ENCODE peak calls at places on chromosomes 4 and X, in five cellular contexts. T is HFF-Myc, P is HL-60, C is left lung, W is upper lobe of left lung. R is an unnamed sample.

GRCh38 chr4:11228575-11228974 is 200.1 kb downstream of the HS3ST1 start:
- DNase-seq in T (no peak), P (no peak), C (no peak), W (no peak), R (no peak)

GRCh38 chr4:166957451-166957850 is 276.8 kb downstream of the SPOCK3 start:
- DNase-seq in T (no peak), P (no peak), C (no peak), W (no peak), R (no peak)

GRCh38 chr4:3317656-3318211 is 24.9 kb downstream of the RGS12 start:
- DNase-seq in T (no peak), P (no peak), C (no peak), W (no peak), R (peak)

GRCh38 chr4:74033721-74034120 is 4.8 kb downstream of the CXCL3 start:
- DNase-seq in T (no peak), P (peak), C (no peak), W (no peak), R (no peak)

GRCh38 chr4:6446538-6447451 is 25.6 kb downstream of the PPP2R2C start:
- DNase-seq in T (no peak), P (no peak), C (no peak), W (no peak), R (no peak)

GRCh38 chrX:110282922-110283321 is 35.0 kb downstream of the AMMECR1 start:
- DNase-seq in T (peak), P (no peak), C (no peak), W (no peak), R (no peak)

GRCh38 chr4:46698891-46699290 is 210.2 kb downstream of the COX7B2 start:
- DNase-seq in T (no peak), P (no peak), C (no peak), W (no peak), R (no peak)

GRCh38 chrX:71253253-71254091 is 468 bp downstream of the ZMYM3 start:
- DNase-seq in T (no peak), P (no peak), C (no peak), W (no peak), R (no peak)

GRCh38 chr4:127783026-127783769 is 1.1 kb downstream of the HSPA4L start:
- DNase-seq in T (peak), P (peak), C (peak), W (peak), R (no peak)

GRCh38 chrX:105460366-105460765 is 239.9 kb upstream of the TEX13A start:
- DNase-seq in T (no peak), P (no peak), C (no peak), W (no peak), R (no peak)

GRCh38 chrX:51614353-51614752 is 4.4 kb downstream of the CENPVL3 start:
- DNase-seq in T (no peak), P (no peak), C (no peak), W (no peak), R (no peak)

GRCh38 chr4:54976682-54977081 is 148.7 kb downstream of the KDR start:
- DNase-seq in T (no peak), P (no peak), C (no peak), W (no peak), R (no peak)

GRCh38 chr4:4422856-4423485 is 36.1 kb downstream of the NSG1 start:
- DNase-seq in T (no peak), P (no peak), C (no peak), W (no peak), R (peak)

GRCh38 chr4:7304436-7304835 is 112.1 kb downstream of the SORCS2 start:
- DNase-seq in T (no peak), P (no peak), C (no peak), W (no peak), R (no peak)

GRCh38 chr4:89295415-89295927 is 12.1 kb downstream of the GPRIN3 start:
- DNase-seq in T (no peak), P (no peak), C (no peak), W (no peak), R (no peak)

GRCh38 chrX:69065451-69065850 is 99.8 kb downstream of the PJA1 start:
- DNase-seq in T (no peak), P (no peak), C (no peak), W (peak), R (peak)

GRCh38 chr4:139866270-139866962 is 200.8 kb downstream of the MGST2 start:
- DNase-seq in T (no peak), P (no peak), C (no peak), W (no peak), R (no peak)

GRCh38 chr4:74906771-74907170 is 26.1 kb upstream of the PARM1 start:
- DNase-seq in T (no peak), P (no peak), C (no peak), W (no peak), R (no peak)

GRCh38 chrX:134990475-134991473 is at the start of gene SMIM10:
- DNase-seq in T (no peak), P (peak), C (peak), W (peak), R (peak)

GRCh38 chrX:119477812-119478232 is 9.6 kb downstream of the SLC25A5 start:
- DNase-seq in T (no peak), P (peak), C (no peak), W (peak), R (no peak)

GRCh38 chr4:151600432-151600831 is 160.4 kb downstream of the GATB start:
- DNase-seq in T (no peak), P (no peak), C (no peak), W (no peak), R (no peak)

GRCh38 chr4:139986621-139987510 is 167.1 kb downstream of the MAML3 start:
- DNase-seq in T (no peak), P (no peak), C (no peak), W (no peak), R (no peak)

GRCh38 chrX:22325091-22325490 is 52.4 kb downstream of the CBLL2 start:
- DNase-seq in T (no peak), P (no peak), C (no peak), W (no peak), R (no peak)

GRCh38 chr4:2689114-2689513 is 67.0 kb downstream of the TNIP2 start:
- DNase-seq in T (peak), P (no peak), C (no peak), W (no peak), R (no peak)

GRCh38 chrX:134542485-134542884 is 82.5 kb downstream of the HPRT1 start:
- DNase-seq in T (no peak), P (no peak), C (no peak), W (no peak), R (no peak)

GRCh38 chrX:129876734-129877395 is 29.1 kb upstream of the UTP14A start:
- DNase-seq in T (peak), P (no peak), C (no peak), W (peak), R (no peak)

GRCh38 chr4:78749972-78750727 is 26.0 kb upstream of the BMP2K start:
- DNase-seq in T (no peak), P (no peak), C (no peak), W (no peak), R (no peak)

GRCh38 chr4:95045429-95045828 is 287.7 kb downstream of the BMPR1B start:
- DNase-seq in T (no peak), P (no peak), C (no peak), W (no peak), R (no peak)

GRCh38 chr4:143140696-143141095 is 44.0 kb upstream of the USP38 start:
- DNase-seq in T (no peak), P (no peak), C (no peak), W (no peak), R (no peak)

GRCh38 chr4:76733380-76733779 is 164.6 kb downstream of the SOWAHB start:
- DNase-seq in T (no peak), P (no peak), C (no peak), W (no peak), R (no peak)
- TF ChIP-seq CTCF in T (peak), P (no peak), C (no peak), W (no peak), R (peak)

GRCh38 chrX:48021026-48021900 is 14.5 kb downstream of the SPACA5 start:
- DNase-seq in T (peak), P (no peak), C (peak), W (peak), R (peak)

GRCh38 chrX:48022100-48022499 is 15.3 kb downstream of the SPACA5 start:
- DNase-seq in T (no peak), P (no peak), C (no peak), W (no peak), R (no peak)

GRCh38 chrX:48028091-48028490 is 21.3 kb downstream of the SPACA5 start:
- DNase-seq in T (no peak), P (no peak), C (no peak), W (no peak), R (no peak)

GRCh38 chrX:48022740-48023139 is 16.0 kb downstream of the SPACA5 start:
- DNase-seq in T (no peak), P (no peak), C (no peak), W (no peak), R (no peak)

DNA sequence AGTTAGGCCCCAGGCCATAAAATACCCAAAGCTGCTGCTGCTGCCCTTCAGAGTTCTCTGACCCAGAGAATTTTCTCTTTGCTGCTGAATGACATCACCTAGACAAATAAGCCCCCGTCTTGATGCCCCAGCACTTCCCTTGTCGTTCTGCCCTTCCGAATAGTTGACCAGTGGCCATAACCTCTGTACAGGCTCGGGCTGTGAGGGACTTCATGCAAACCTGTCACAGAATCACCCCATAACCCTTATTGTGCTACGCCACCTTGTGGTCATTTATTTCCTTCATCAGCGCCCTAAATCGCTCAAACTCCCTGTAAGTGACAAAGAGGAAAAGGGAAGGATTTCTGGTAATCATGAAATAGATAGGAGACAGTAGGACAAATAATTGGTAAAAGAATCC is 18.8 kb downstream of the SPACA5 start:
- DNase-seq in T (peak), P (no peak), C (no peak), W (peak), R (no peak)
- TF ChIP-seq CTCF in T (peak), P (no peak), C (peak), W (peak), R (peak)

GRCh38 chr4:91087743-91088142 is 960.5 kb downstream of the CCSER1 start:
- DNase-seq in T (no peak), P (no peak), C (no peak), W (no peak), R (no peak)

GRCh38 chr4:91089194-91089593 is 962.0 kb downstream of the CCSER1 start:
- DNase-seq in T (no peak), P (no peak), C (no peak), W (no peak), R (no peak)

GRCh38 chr4:91092398-91092955 is 965.3 kb downstream of the CCSER1 start:
- DNase-seq in T (no peak), P (no peak), C (no peak), W (peak), R (no peak)
- TF ChIP-seq CTCF in T (no peak), P (no peak), C (no peak), W (no peak), R (peak)

GRCh38 chr4:145618912-145619638 is at the start of gene MMAA:
- DNase-seq in T (peak), P (peak), C (peak), W (peak), R (peak)

GRCh38 chr4:145614235-145614615 is 5.0 kb upstream of the MMAA start:
- DNase-seq in T (no peak), P (no peak), C (no peak), W (no peak), R (no peak)

GRCh38 chr4:145623831-145624230 is 4.6 kb downstream of the MMAA start:
- DNase-seq in T (no peak), P (no peak), C (no peak), W (no peak), R (no peak)

GRCh38 chr4:145618210-145618911 is 824 bp upstream of the MMAA start:
- DNase-seq in T (no peak), P (no peak), C (no peak), W (no peak), R (no peak)

DNA sequence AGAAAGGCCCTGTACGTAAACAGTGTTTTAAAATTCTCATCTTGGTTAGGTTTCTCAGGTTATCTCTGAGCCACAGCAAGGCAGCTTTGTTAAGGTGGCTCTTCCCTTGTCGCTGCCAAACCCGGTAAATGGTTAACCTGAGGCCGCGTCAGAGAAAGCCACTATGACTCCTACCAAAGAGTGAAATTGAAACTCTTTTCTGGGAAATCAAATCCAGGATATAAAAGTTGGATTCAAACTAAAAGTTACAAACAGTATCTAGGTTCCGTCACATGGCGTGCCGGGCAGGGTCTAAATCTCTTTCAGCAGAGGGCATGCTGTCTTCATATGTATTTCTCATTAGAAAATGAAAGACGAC is 433 bp downstream of the MMAA start:
- DNase-seq in T (peak), P (peak), C (peak), W (peak), R (no peak)
- TF ChIP-seq CTCF in T (no peak), P (no peak), C (no peak), W (no peak), R (no peak)

GRCh38 chr4:8938623-8939022 is 67.0 kb upstream of the HMX1 start:
- DNase-seq in T (no peak), P (no peak), C (no peak), W (no peak), R (peak)

GRCh38 chr4:8939160-8939855 is 67.7 kb upstream of the HMX1 start:
- DNase-seq in T (no peak), P (no peak), C (no peak), W (no peak), R (peak)

GRCh38 chr4:8939887-8940742 is 68.5 kb upstream of the HMX1 start:
- DNase-seq in T (no peak), P (no peak), C (no peak), W (no peak), R (peak)

GRCh38 chr4:8938137-8938536 is 66.5 kb upstream of the HMX1 start:
- DNase-seq in T (no peak), P (no peak), C (no peak), W (no peak), R (peak)

GRCh38 chr4:8940792-8941491 is 69.3 kb upstream of the HMX1 start:
- DNase-seq in T (no peak), P (no peak), C (no peak), W (no peak), R (peak)
- TF ChIP-seq CTCF in T (peak), P (no peak), C (no peak), W (no peak), R (no peak)

DNA sequence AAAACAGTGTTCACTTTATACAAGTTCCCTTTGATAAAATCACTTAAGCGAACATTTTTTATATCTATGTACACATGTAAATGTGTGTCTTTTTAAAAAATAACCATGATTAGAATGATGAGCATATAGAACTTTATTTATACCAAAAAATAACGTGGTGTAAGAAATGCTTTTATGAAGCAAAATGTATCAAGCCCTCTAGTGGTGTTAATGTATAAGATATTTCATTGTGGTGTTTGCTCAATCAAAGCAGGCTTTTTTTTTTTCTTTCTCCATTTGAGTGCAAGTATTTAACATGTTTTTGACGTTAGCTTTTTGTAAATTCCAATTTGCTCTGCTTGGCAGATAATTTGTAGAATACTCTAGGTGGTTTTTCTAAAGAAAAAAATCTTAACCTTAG is 2092.4 kb upstream of the TENM3 start:
- DNase-seq in T (no peak), P (peak), C (no peak), W (no peak), R (no peak)
- TF ChIP-seq CTCF in T (no peak), P (peak), C (no peak), W (no peak), R (peak)